ENCODE peak calls at places on chromosomes 5 and 9, in ten cellular contexts. S, C, K, H, Z, E, J, L, W and I are unnamed samples.

GRCh38 chr5:57435701-57436134 is 46.9 kb downstream of the ACTBL2 start:
- DNase-seq in E (no peak), W (peak), L (peak), J (no peak), K (peak), H (no peak), Z (peak), C (no peak), S (no peak), I (peak)

GRCh38 chr5:1048162-1048721 is 39.6 kb downstream of the NKD2 start:
- DNase-seq in K (no peak), J (no peak), S (no peak), W (no peak), C (no peak), E (no peak), Z (no peak), L (no peak), H (no peak), I (no peak)

GRCh38 chr9:116700882-116701836 is 14.1 kb downstream of the TRIM32 start:
- DNase-seq in L (no peak), H (no peak), Z (no peak), S (no peak), W (no peak), J (no peak), E (no peak), C (peak), K (peak), I (no peak)

GRCh38 chr9:682633-683508 is 158.6 kb upstream of the DMRT1 start:
- DNase-seq in W (no peak), E (no peak), S (no peak), L (no peak), C (no peak), K (peak), Z (peak), H (no peak), J (no peak), I (peak)

GRCh38 chr5:54616031-54616430 is 98.5 kb downstream of the SNX18 start:
- DNase-seq in H (no peak), C (no peak), Z (peak), K (peak), W (no peak), E (peak), S (peak), J (no peak), L (no peak), I (peak)

GRCh38 chr9:8738953-8739352 is 939.4 kb upstream of the DMAC1 start:
- DNase-seq in H (no peak), Z (no peak), W (no peak), J (no peak), L (no peak), K (no peak), S (no peak), C (no peak), E (no peak), I (no peak)

GRCh38 chr5:147393866-147394265 is 116.0 kb downstream of the DPYSL3 start:
- DNase-seq in E (no peak), J (no peak), C (no peak), S (no peak), W (no peak), H (peak), Z (no peak), L (no peak), K (no peak), I (no peak)

GRCh38 chr9:136216541-136217240 is 11.8 kb upstream of the LHX3 start:
- DNase-seq in J (no peak), Z (no peak), L (no peak), W (no peak), C (no peak), S (no peak), E (no peak), H (no peak), K (no peak), I (no peak)

GRCh38 chr5:174972291-174972690 is 247.9 kb downstream of the MSX2 start:
- DNase-seq in L (no peak), S (no peak), W (no peak), J (no peak), K (peak), E (no peak), C (no peak), Z (peak), H (no peak), I (no peak)

GRCh38 chr5:80129146-80129545 is 94.0 kb downstream of the THBS4 start:
- DNase-seq in Z (no peak), J (no peak), E (no peak), W (no peak), C (no peak), L (no peak), H (no peak), K (no peak), S (no peak), I (no peak)

GRCh38 chr5:22504411-22504810 is 348.7 kb downstream of the CDH12 start:
- DNase-seq in W (no peak), E (no peak), Z (no peak), J (no peak), S (no peak), H (no peak), K (no peak), C (no peak), L (no peak), I (no peak)

DNA sequence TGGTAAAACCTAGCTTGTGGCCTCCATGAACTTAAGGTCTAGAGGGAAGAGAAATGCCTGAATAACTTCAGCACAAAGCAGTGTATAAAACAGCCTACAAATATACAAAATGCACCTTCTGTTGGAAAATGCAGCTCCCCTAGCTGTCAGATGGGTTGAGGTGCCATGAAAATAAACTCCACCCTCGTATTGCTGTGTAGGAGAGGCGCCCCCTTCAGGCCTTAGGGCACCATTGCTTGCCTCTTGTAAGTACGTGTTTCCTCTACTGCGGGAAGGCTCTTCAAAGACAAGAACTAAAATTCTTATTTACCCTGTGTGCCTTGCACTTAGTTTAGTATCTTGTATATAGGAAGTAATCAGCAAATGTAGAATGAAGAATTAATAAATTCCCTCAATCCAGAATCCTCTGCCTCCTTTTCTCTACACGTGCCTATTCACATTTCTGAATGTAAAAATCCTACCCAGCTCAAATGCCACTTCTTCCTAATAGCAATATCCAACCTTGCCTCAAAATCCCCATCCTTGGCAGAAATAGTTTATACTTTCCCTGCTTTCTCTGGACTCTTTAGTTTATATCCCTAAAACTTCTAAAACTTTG is 393.7 kb upstream of the PDE4D start:
- DNase-seq in E (no peak), L (peak), S (no peak), C (peak), W (peak), K (peak), H (peak), Z (peak), J (peak), I (peak)
- TF ChIP-seq CTCF in E (peak), L (peak), S (peak), C (peak), W (peak), K (peak), H (peak), Z (peak), J (peak), I (peak)

DNA sequence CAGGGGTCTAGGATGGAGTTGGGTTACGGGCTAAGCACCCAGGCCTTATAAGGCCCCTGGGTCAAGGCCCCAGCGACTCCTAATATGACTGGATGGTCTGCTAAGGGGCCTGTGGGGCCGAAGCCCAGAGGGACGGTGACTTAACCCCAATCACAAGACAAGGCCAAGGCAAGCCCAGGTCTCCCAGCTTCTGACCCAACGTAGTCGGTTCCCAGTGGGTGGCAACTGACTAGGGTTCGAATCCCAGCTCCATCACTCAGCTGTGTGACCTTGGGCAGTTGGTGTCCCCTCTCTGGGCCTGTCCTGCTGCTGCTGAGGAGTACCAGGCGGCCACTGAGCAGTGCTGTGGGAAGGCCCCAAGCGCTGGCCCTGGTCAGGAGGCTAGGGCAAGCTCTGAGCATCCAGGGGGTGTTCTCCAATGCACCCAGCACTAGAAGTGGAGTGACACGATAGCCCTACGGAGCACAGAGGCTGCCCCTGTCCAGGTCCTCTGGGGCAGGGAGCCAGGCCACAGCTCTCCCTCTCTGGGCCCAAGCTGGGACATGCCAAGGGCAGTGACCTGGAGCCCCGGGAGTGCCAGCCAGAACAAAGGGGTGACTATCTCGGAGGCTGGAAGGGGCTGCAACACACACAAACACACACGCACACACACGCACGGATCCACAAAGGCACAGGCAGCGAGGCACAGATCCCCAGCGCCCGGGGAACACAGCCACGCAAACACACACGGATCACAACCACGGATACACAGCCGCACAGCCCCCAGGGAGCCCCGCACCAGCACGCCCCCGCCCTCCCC is 512 bp downstream of the AK1 start:
- DNase-seq in L (no peak), S (no peak), J (no peak), C (no peak), Z (no peak), E (no peak), W (no peak), K (no peak), H (peak), I (no peak)
- H3K4me3 ChIP-seq in L (peak), S (peak), J (no peak), C (no peak), Z (peak), E (peak), W (peak), K (peak), H (peak), I (peak)

DNA sequence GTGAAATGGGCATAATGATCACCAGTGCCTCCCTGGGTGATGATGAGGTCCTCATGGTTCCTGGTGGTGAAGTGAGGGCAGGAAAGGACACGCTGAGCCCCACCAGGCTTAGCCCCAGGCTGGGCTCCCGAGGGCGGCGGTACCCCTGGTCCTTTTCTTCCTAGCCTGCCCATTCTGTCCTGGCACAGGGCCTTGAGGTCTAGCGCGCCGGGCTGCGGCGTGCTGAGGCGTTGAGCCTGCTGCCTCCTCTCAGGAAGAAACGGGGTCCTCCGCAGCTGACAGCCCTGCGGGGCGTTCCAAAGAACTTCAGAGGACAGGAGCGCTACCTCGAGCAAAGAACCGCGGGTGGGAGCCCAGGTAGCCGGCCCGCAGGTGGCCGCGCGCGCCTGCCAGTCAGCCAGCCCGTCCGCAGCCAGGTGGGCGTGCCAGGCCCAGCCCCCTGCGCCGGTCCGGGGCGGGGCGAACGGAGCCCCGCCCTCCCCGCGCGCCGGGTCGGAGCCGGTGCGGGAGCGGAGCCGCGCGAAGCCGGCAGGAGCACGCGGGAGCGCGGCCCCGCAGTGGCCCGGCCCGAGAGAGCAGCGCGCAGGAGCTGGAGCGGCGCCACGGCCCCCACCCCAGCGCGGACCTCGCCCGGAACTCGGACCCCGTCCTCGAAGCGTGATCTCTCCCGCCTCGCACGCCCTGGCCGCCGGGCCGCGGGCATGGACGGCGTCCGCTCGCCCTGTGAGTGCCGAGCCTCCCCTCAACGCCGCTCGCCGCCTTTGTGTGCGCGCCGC is at the start of gene WNK2:
- DNase-seq in S (no peak), Z (peak), H (peak), L (no peak), W (no peak), E (no peak), C (no peak), J (no peak), K (peak), I (peak)
- TF ChIP-seq CTCF in S (no peak), Z (no peak), H (no peak), L (no peak), W (no peak), E (no peak), C (no peak), J (no peak), K (no peak), I (no peak)

DNA sequence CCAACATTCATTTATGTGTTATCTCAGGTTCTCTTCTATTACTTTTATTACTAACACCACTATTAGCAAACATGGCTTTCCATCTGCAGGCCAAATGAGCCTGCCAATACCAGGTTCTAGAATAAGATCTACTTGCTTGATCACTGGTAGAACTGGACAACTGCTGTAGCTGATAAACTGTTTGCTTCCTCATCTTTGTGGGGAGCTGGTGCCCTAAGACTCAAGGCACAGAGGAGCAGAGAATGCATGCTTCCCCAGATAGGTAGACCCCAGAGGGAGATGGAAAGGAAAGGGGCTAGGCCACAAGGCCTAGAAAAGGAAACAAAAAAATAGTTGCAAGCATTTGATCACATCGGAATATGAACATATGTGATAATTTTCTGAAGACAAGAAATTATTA is 30.7 kb upstream of the AUH start:
- DNase-seq in E (no peak), Z (no peak), L (no peak), S (no peak), K (no peak), C (no peak), H (no peak), W (no peak), J (no peak), I (no peak)
- H3K4me3 ChIP-seq in E (no peak), Z (no peak), L (no peak), S (no peak), K (no peak), C (no peak), H (no peak), W (no peak), J (no peak), I (no peak)